ENCODE peak calls at places on chromosome 16, in six cellular contexts. O is GM19239; R is naive thymus-derived CD4-positive, alpha-beta T cell; S is mucosa of descending colon; V is substantia nigra; M is GF-D8. K is an unnamed sample.

GRCh38 chr16:82260212-82260795 is 90.3 kb upstream of the MPHOSPH6 start:
- DNase-seq in M (no peak), R (no peak), S (no peak), O (no peak), V (no peak), K (no peak)

GRCh38 chr16:83701494-83701893 is 106.3 kb upstream of the HSBP1 start:
- DNase-seq in R (no peak), O (no peak), M (no peak), V (no peak), S (peak; percentile 40), K (peak; percentile 18)

GRCh38 chr16:65069090-65069489 is 52.8 kb downstream of the CDH11 start:
- DNase-seq in S (no peak), O (no peak), R (no peak), M (no peak), V (no peak), K (no peak)

GRCh38 chr16:85369741-85370528 is 243.2 kb upstream of the GSE1 start:
- DNase-seq in S (peak; percentile 89), M (no peak), R (no peak), V (peak; percentile 13), O (peak; percentile 75), K (peak; percentile 79)

GRCh38 chr16:9647981-9648701 is 534.1 kb downstream of the GRIN2A start:
- DNase-seq in V (no peak), R (no peak), O (no peak), S (peak; percentile 44), M (no peak), K (peak; percentile 20)

GRCh38 chr16:4729876-4730275 is 4.2 kb downstream of the ANKS3 start:
- DNase-seq in O (no peak), R (no peak), S (no peak), V (no peak), M (no peak), K (no peak)

GRCh38 chr16:18800674-18801196 is 614 bp downstream of the ARL6IP1 start:
- DNase-seq in S (peak; percentile 46), O (no peak), R (no peak), M (no peak), V (no peak), K (peak; percentile 47)

GRCh38 chr16:89042711-89043551 is 50.7 kb upstream of the ACSF3 start:
- DNase-seq in R (no peak), M (no peak), V (no peak), O (no peak), S (no peak), K (no peak)

GRCh38 chr16:64892843-64893242 is 229.0 kb downstream of the CDH11 start:
- DNase-seq in O (no peak), S (no peak), M (no peak), R (no peak), V (no peak), K (no peak)

GRCh38 chr16:68629315-68629900 is 15.7 kb upstream of the CDH3 start:
- DNase-seq in S (no peak), M (no peak), V (no peak), O (no peak), R (no peak), K (no peak)

GRCh38 chr16:87080571-87081167 is 236.5 kb downstream of the C16orf95 start:
- DNase-seq in O (no peak), S (no peak), R (no peak), V (no peak), M (no peak), K (no peak)

GRCh38 chr16:56869513-56870270 is 4.7 kb downstream of the SLC12A3 start:
- DNase-seq in S (peak; percentile 32), V (no peak), R (no peak), M (peak; percentile 27), O (peak; percentile 50), K (peak; percentile 68)

K was measured in GM10248.